ENCODE peak calls at places on chromosomes 12 and 14, in four cellular contexts. One of them, this sample, is unnamed.

GRCh38 chr14:100303179-100303578 is 3.1 kb downstream of the SLC25A29 start:
- DNase-seq in HCT116: no peak
- DNase-seq in K562: peak
- DNase-seq in SK-N-SH: peak
- DNase-seq in this sample: peak

GRCh38 chr12:64912501-64912900 is 88.1 kb downstream of the TBC1D30 start:
- DNase-seq in K562: no peak
- DNase-seq in HCT116: no peak
- DNase-seq in SK-N-SH: no peak
- DNase-seq in this sample: no peak

GRCh38 chr12:122473543-122474323 is 27.0 kb downstream of the ZCCHC8 start:
- DNase-seq in K562: peak
- DNase-seq in HCT116: no peak
- DNase-seq in SK-N-SH: no peak
- DNase-seq in this sample: no peak

GRCh38 chr14:98114122-98114895 is 1157.7 kb downstream of the BCL11B start:
- DNase-seq in K562: no peak
- DNase-seq in HCT116: no peak
- DNase-seq in SK-N-SH: no peak
- DNase-seq in this sample: no peak

GRCh38 chr12:94769040-94769420 is 118.7 kb upstream of the TMCC3 start:
- DNase-seq in HCT116: no peak
- DNase-seq in SK-N-SH: no peak
- DNase-seq in K562: no peak
- DNase-seq in this sample: no peak

GRCh38 chr12:19869413-19869812 is 430.1 kb downstream of the AEBP2 start:
- DNase-seq in K562: no peak
- DNase-seq in SK-N-SH: no peak
- DNase-seq in HCT116: no peak
- DNase-seq in this sample: no peak

GRCh38 chr12:96402061-96402460 is 1.8 kb upstream of the CDK17 start:
- DNase-seq in SK-N-SH: no peak
- DNase-seq in HCT116: no peak
- DNase-seq in K562: no peak
- DNase-seq in this sample: no peak

GRCh38 chr14:100522616-100523021 is 64.6 kb downstream of the BEGAIN start:
- DNase-seq in HCT116: no peak
- DNase-seq in SK-N-SH: no peak
- DNase-seq in K562: no peak
- DNase-seq in this sample: no peak

GRCh38 chr12:101552277-101552676 is 42.5 kb upstream of the MYBPC1 start:
- DNase-seq in HCT116: no peak
- DNase-seq in SK-N-SH: no peak
- DNase-seq in K562: no peak
- DNase-seq in this sample: peak

GRCh38 chr14:24609667-24610344 is at the start of gene GZMH:
- DNase-seq in SK-N-SH: no peak
- DNase-seq in HCT116: no peak
- DNase-seq in K562: no peak
- DNase-seq in this sample: no peak

GRCh38 chr14:55702501-55702900 is 122.5 kb downstream of the KTN1 start:
- DNase-seq in SK-N-SH: no peak
- DNase-seq in HCT116: no peak
- DNase-seq in K562: no peak
- DNase-seq in this sample: no peak

GRCh38 chr12:79566452-79566851 is 124.3 kb downstream of the PAWR start:
- DNase-seq in HCT116: no peak
- DNase-seq in K562: no peak
- DNase-seq in SK-N-SH: no peak
- DNase-seq in this sample: peak

DNA sequence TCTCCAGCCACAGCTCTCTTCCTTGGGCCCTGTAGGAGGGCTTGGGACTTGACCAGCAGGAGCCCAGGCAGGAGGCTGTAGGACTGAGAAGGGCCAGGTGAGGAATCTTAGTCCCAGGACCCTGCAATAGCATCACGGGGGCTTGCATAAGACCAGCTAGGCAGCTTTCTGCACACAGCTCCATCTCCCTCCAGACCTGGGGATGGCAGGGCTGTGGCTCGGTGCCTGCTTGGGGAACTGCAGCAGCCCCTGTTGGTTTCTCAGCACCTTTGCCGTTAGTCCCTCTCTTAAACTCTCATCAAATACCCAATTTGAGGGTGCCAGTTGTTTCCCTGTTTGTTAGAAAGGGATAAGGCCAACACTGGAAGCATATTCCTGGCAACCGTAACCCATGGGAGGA is 14.3 kb downstream of the DIO3 start:
- DNase-seq in SK-N-SH: no peak
- DNase-seq in K562: no peak
- DNase-seq in HCT116: no peak
- DNase-seq in this sample: no peak
- TF ChIP-seq JUND in SK-N-SH: no peak
- TF ChIP-seq JUND in K562: no peak
- TF ChIP-seq JUND in HCT116: no peak
- TF ChIP-seq JUND in this sample: no peak

DNA sequence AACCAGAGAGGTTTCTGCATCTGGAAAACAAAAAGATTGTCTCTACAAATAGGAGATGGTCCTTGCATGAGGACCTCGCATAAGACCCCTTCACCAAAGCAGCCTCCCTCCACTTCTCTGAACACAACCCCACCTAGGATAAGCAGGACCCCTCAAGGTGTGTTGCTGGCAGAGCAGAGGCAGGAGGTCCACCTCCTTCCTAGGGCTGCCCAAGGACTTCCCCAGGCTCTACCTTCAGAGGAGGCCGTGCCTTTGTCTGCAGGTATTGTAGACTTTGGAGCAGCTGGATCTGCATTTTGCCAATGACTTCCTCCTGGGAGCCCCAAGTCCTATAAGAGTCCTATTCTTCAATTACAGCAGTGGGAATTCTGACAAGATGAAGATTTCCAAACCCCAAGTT is 67.3 kb upstream of the TSPAN11 start:
- DNase-seq in SK-N-SH: no peak
- DNase-seq in HCT116: no peak
- DNase-seq in K562: no peak
- DNase-seq in this sample: no peak
- TF ChIP-seq JUND in SK-N-SH: no peak
- TF ChIP-seq JUND in HCT116: no peak
- TF ChIP-seq JUND in K562: no peak
- TF ChIP-seq JUND in this sample: no peak

GRCh38 chr12:82475211-82475610 is 116.9 kb downstream of the METTL25 start:
- DNase-seq in HCT116: no peak
- DNase-seq in SK-N-SH: no peak
- DNase-seq in K562: no peak
- DNase-seq in this sample: no peak
- TF ChIP-seq JUND in HCT116: no peak
- TF ChIP-seq JUND in SK-N-SH: no peak
- TF ChIP-seq JUND in K562: no peak
- TF ChIP-seq JUND in this sample: no peak

GRCh38 chr14:95015046-95015445 is 142.3 kb downstream of the DICER1 start:
- DNase-seq in HCT116: no peak
- DNase-seq in SK-N-SH: no peak
- DNase-seq in K562: no peak
- DNase-seq in this sample: no peak

GRCh38 chr14:95006479-95006878 is 150.8 kb downstream of the DICER1 start:
- DNase-seq in HCT116: no peak
- DNase-seq in SK-N-SH: no peak
- DNase-seq in K562: no peak
- DNase-seq in this sample: no peak

GRCh38 chr14:95014036-95014435 is 143.3 kb downstream of the DICER1 start:
- DNase-seq in SK-N-SH: no peak
- DNase-seq in K562: no peak
- DNase-seq in HCT116: no peak
- DNase-seq in this sample: no peak

GRCh38 chr14:95008445-95009217 is 148.7 kb downstream of the DICER1 start:
- DNase-seq in HCT116: no peak
- DNase-seq in K562: no peak
- DNase-seq in SK-N-SH: peak
- DNase-seq in this sample: no peak

GRCh38 chr14:95011449-95012020 is 145.8 kb downstream of the DICER1 start:
- DNase-seq in SK-N-SH: no peak
- DNase-seq in K562: no peak
- DNase-seq in HCT116: no peak
- DNase-seq in this sample: no peak
- TF ChIP-seq JUND in SK-N-SH: no peak
- TF ChIP-seq JUND in K562: no peak
- TF ChIP-seq JUND in HCT116: no peak
- TF ChIP-seq JUND in this sample: no peak

This sample was measured in T47D.